ENCODE peak calls at places on chromosomes 16 and 17, in four cellular contexts. B, Y, T and H are unnamed samples. For H3K9me3, the result is how much of the 10 kb centered on the place peaks cover.

GRCh38 chr17:19365833-19366636 is 3.5 kb upstream of the B9D1 start:
- DNase-seq in T (no peak), Y (no peak), B (no peak), H (no peak)

GRCh38 chr16:10356870-10357842 is 28.7 kb upstream of the ATF7IP2 start:
- DNase-seq in T (no peak), Y (no peak), B (no peak), H (no peak)

GRCh38 chr17:28727727-28728363 is 743 bp upstream of the NEK8 start:
- DNase-seq in B (peak), T (peak), Y (peak), H (peak)

GRCh38 chr16:53881371-53881770 is 177.4 kb downstream of the FTO start:
- DNase-seq in B (no peak), Y (no peak), T (no peak), H (no peak)

GRCh38 chr17:19335951-19336631 is 26.4 kb downstream of the B9D1 start:
- DNase-seq in Y (peak), B (no peak), T (no peak), H (no peak)

GRCh38 chr16:85722497-85722896 is 28.4 kb downstream of the C16orf74 start:
- DNase-seq in T (no peak), B (no peak), Y (no peak), H (no peak)

GRCh38 chr16:85384831-85385462 is 228.2 kb upstream of the GSE1 start:
- DNase-seq in T (peak), B (no peak), Y (peak), H (peak)

GRCh38 chr17:83083368-83084201 is 4.2 kb downstream of the METRNL start:
- DNase-seq in B (peak), Y (no peak), T (no peak), H (peak)

GRCh38 chr17:49995055-49995738 is at the start of gene DLX3:
- DNase-seq in B (peak), Y (peak), T (peak), H (peak)

GRCh38 chr17:80477647-80478478 is 1.5 kb upstream of the NPTX1 start:
- DNase-seq in B (peak), T (no peak), Y (no peak), H (no peak)

GRCh38 chr16:84735846-84736586 is 36.2 kb downstream of the USP10 start:
- DNase-seq in T (no peak), Y (no peak), B (no peak), H (no peak)

GRCh38 chr17:47057831-47058230 is 78.8 kb upstream of the RPRML start:
- DNase-seq in Y (no peak), B (no peak), T (no peak), H (no peak)

GRCh38 chr17:77893144-77894044 is 65.1 kb upstream of the TNRC6C start:
- DNase-seq in B (no peak), Y (peak), T (no peak), H (no peak)

GRCh38 chr16:6081320-6081976 is 983.9 kb upstream of the EEF2KMT start:
- DNase-seq in T (no peak), Y (no peak), B (peak), H (no peak)

GRCh38 chr17:59167571-59168001 is 12.0 kb downstream of the PRR11 start:
- DNase-seq in T (no peak), Y (no peak), B (no peak), H (no peak)

GRCh38 chr16:86768999-86769398 is 190.7 kb downstream of the FOXL1 start:
- DNase-seq in Y (no peak), T (no peak), B (peak), H (no peak)

GRCh38 chr17:50707296-50708049 is at the start of gene ANKRD40:
- DNase-seq in B (peak), T (peak), Y (peak), H (peak)

GRCh38 chr16:86608301-86608747 is 30.0 kb downstream of the FOXL1 start:
- DNase-seq in Y (no peak), T (no peak), B (no peak), H (no peak)

GRCh38 chr17:48499248-48499647 is 31.6 kb downstream of the HOXB1 start:
- DNase-seq in T (no peak), Y (no peak), B (no peak), H (no peak)

GRCh38 chr17:1365445-1366039 is 34.5 kb downstream of the YWHAE start:
- DNase-seq in Y (no peak), B (peak), T (peak), H (no peak)

GRCh38 chr16:27579086-27579980 is 29.4 kb downstream of the KATNIP start:
- DNase-seq in Y (no peak), B (no peak), T (no peak), H (no peak)

GRCh38 chr16:86519649-86520316 is 9.5 kb downstream of the FOXF1 start:
- DNase-seq in Y (peak), T (no peak), B (peak), H (no peak)

GRCh38 chr16:17173134-17173729 is 297.5 kb downstream of the XYLT1 start:
- DNase-seq in Y (peak), B (no peak), T (no peak), H (no peak)

GRCh38 chr17:78151514-78152008 is 5.4 kb downstream of the C17orf99 start:
- DNase-seq in B (no peak), T (no peak), Y (no peak), H (no peak)

GRCh38 chr16:11615756-11616447 is 29.2 kb upstream of the LITAF start:
- DNase-seq in Y (no peak), B (no peak), T (no peak), H (no peak)

GRCh38 chr16:18800674-18801196 is 614 bp downstream of the ARL6IP1 start:
- DNase-seq in T (no peak), B (no peak), Y (no peak), H (no peak)

GRCh38 chr17:1005361-1005946 is 8.5 kb downstream of the TIMM22 start:
- DNase-seq in B (peak), Y (no peak), T (peak), H (no peak)

GRCh38 chr16:88005148-88005547 is 53.9 kb downstream of the BANP start:
- DNase-seq in Y (no peak), B (no peak), T (no peak), H (peak)

GRCh38 chr17:50944054-50944901 is 78.1 kb upstream of the TOB1 start:
- DNase-seq in T (peak), B (peak), Y (peak), H (peak)

GRCh38 chr17:76085731-76086366 is 6.9 kb downstream of the ZACN start:
- DNase-seq in Y (no peak), T (no peak), B (no peak), H (no peak)

GRCh38 chr16:65121870-65122723 is at the start of gene CDH11:
- DNase-seq in T (peak), B (peak), Y (peak), H (peak)

GRCh38 chr16:65123846-65124513 is 2.1 kb upstream of the CDH11 start:
- DNase-seq in T (no peak), Y (no peak), B (no peak), H (no peak)

GRCh38 chr16:65122974-65123845 is 1.3 kb upstream of the CDH11 start:
- DNase-seq in T (peak), B (peak), Y (peak), H (peak)

GRCh38 chr16:65120811-65121721 is 797 bp downstream of the CDH11 start:
- DNase-seq in Y (peak), B (peak), T (no peak), H (peak)

GRCh38 chr16:65122724-65122973 is 786 bp upstream of the CDH11 start:
- DNase-seq in Y (no peak), T (no peak), B (no peak), H (no peak)
- H3K4me3 ChIP-seq in Y (peak), T (peak), B (peak), H (peak)

GRCh38 chr16:71537643-71538042 is 11.4 kb downstream of the CHST4 start:
- DNase-seq in B (peak), Y (no peak), T (no peak), H (no peak)
- TF ChIP-seq CTCF in B (peak), Y (peak), T (peak), H (peak)

DNA sequence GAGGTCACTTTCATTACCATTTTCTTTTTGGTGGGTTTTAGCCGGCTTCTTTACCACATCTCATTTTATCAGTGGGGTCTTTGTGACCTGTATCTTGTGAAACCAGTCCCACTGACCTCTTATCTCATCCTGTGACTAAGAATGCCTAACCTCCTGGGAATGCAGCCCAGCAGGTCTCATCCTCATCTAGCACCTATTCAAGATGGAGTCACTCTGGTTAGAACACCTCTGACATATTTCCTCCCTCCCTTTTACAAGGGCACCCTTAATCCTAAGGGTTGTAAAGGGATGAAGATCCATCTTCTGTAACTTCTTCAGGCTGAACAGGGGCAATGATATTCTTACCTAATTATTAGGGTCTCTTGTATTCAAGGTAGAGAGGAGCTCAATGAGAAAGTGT is 107.9 kb upstream of the HAS3 start:
- DNase-seq in B (no peak), T (no peak), Y (no peak), H (no peak)
- H3K9me3 ChIP-seq in B (under half), T (under half), Y (under half), H (under half)

GRCh38 chr16:25027781-25028180 is 12.6 kb upstream of the ARHGAP17 start:
- DNase-seq in T (no peak), Y (no peak), B (no peak), H (no peak)
- H3K4me3 ChIP-seq in T (no peak), Y (no peak), B (no peak), H (no peak)

GRCh38 chr16:23052908-23053580 is 96.2 kb downstream of the USP31 start:
- DNase-seq in T (no peak), Y (no peak), B (no peak), H (no peak)

GRCh38 chr16:23045025-23045424 is 104.2 kb downstream of the USP31 start:
- DNase-seq in T (no peak), B (no peak), Y (no peak), H (no peak)

DNA sequence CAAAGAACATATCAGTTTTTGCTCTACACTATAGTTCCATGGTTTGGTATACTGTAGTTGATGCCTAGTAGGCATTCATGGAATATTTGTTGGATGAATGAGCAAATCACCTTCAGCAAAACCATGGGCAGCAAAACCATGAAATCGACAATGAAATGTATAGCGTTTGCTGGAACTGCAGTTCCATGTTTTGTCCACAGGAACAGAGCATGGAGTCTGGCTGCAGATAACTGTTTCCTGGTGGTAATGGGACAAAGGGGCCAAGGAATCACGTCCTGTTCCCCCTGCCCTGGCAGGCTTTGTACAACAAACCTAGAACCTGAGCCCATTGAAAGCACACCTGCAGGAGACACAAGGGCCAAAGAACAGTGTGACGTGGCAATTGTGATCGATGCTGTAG is 101.1 kb downstream of the USP31 start:
- DNase-seq in T (no peak), B (no peak), Y (no peak), H (no peak)
- TF ChIP-seq CTCF in T (no peak), B (peak), Y (no peak), H (no peak)

GRCh38 chr16:26269663-26270062 is 577.9 kb downstream of the HS3ST4 start:
- DNase-seq in T (no peak), B (no peak), Y (no peak), H (no peak)

GRCh38 chr16:26276289-26276688 is 584.5 kb downstream of the HS3ST4 start:
- DNase-seq in B (no peak), Y (no peak), T (no peak), H (no peak)

GRCh38 chr16:26273607-26274006 is 581.8 kb downstream of the HS3ST4 start:
- DNase-seq in Y (no peak), B (no peak), T (no peak), H (no peak)
- H3K9me3 ChIP-seq in Y (under half), B (under half), T (under half), H (under half)